ENCODE peak calls at places on chromosomes 13 and 19, in four cellular contexts. B, N, M and G are unnamed samples.

GRCh38 chr19:54653181-54653809 is 9.5 kb upstream of the LILRB4 start:
- DNase-seq in N (no peak), M (no peak), B (peak; percentile 1), G (no peak)

GRCh38 chr13:49669735-49670309 is 21.5 kb downstream of the EBPL start:
- DNase-seq in N (no peak), M (peak; percentile 30), B (peak; percentile 48), G (peak; percentile 12)

GRCh38 chr19:40424637-40425449 is 949 bp downstream of the SERTAD1 start:
- DNase-seq in B (no peak), N (no peak), M (no peak), G (no peak)

GRCh38 chr19:21482863-21483276 is 22.5 kb upstream of the ZNF429 start:
- DNase-seq in M (peak; percentile 28), B (peak; percentile 3), N (peak; percentile 39), G (peak; percentile 54)

GRCh38 chr19:48737360-48737998 is 2.9 kb downstream of the RASIP1 start:
- DNase-seq in N (no peak), B (no peak), M (no peak), G (no peak)

GRCh38 chr19:5001547-5002131 is 32.7 kb downstream of the KDM4B start:
- DNase-seq in N (no peak), B (peak; percentile 41), M (no peak), G (peak; percentile 19)

GRCh38 chr13:113275387-113275786 is 21.7 kb upstream of the LAMP1 start:
- DNase-seq in N (no peak), M (no peak), B (peak; percentile 47), G (peak; percentile 37)

GRCh38 chr13:24683370-24683769 is 3.2 kb downstream of the ATP12A start:
- DNase-seq in N (no peak), B (no peak), M (no peak), G (no peak)

GRCh38 chr19:54452626-54453025 is 3.6 kb downstream of the LENG8 start:
- DNase-seq in B (no peak), N (no peak), M (no peak), G (no peak)

GRCh38 chr19:2477732-2478191 is 1.8 kb downstream of the GADD45B start:
- DNase-seq in B (no peak), M (peak; percentile 49), N (no peak), G (peak; percentile 27)

GRCh38 chr19:43618921-43619261 is 538 bp downstream of the ZNF428 start:
- DNase-seq in B (no peak), M (no peak), N (no peak), G (no peak)

GRCh38 chr13:92591117-92591516 is 635.5 kb upstream of the GPC6 start:
- DNase-seq in N (no peak), B (no peak), M (no peak), G (no peak)

GRCh38 chr13:113863511-113864302 is at the start of gene GAS6:
- DNase-seq in N (no peak), B (no peak), M (peak; percentile 69), G (no peak)

GRCh38 chr19:17678836-17679235 is 9.3 kb downstream of the UNC13A start:
- DNase-seq in B (no peak), M (no peak), N (no peak), G (no peak)

GRCh38 chr13:52447354-52447753 is 3.1 kb downstream of the VPS36 start:
- DNase-seq in N (no peak), B (no peak), M (no peak), G (no peak)

GRCh38 chr19:18173054-18173571 is 500 bp upstream of the IFI30 start:
- DNase-seq in N (no peak), M (no peak), B (no peak), G (no peak)

DNA sequence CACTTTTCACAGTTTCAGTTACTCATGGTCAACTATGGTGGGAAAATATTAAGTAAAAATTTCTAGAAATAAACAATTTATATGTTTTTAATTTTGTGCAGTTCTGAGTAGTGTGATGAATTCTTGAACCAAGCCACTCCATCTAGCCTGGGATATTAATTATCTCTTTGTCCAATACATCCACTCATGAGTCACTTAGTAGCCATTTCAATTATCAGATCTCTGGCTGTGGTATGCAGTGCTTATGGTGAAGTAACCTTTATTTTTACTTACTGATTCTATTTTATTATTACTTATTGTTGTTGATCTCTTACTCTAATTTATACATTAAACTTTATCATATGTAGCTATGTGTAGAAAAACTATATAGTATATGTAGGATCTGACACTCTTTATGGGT is 128.9 kb upstream of the KLHL1 start:
- DNase-seq in M (no peak), B (peak; percentile 6), N (no peak), G (no peak)
- H3K4me3 ChIP-seq in M (no peak overlapping the region), B (no peak overlapping the region), N (no peak overlapping the region), G (no peak overlapping the region)

GRCh38 chr13:112069727-112070300 is 2.9 kb downstream of the SOX1 start:
- DNase-seq in N (no peak), M (no peak), B (no peak), G (no peak)

GRCh38 chr13:112069063-112069726 is 2.2 kb downstream of the SOX1 start:
- DNase-seq in N (no peak), B (no peak), M (no peak), G (no peak)

GRCh38 chr13:112072531-112073244 is 5.7 kb downstream of the SOX1 start:
- DNase-seq in N (no peak), M (peak; percentile 17), B (no peak), G (no peak)

GRCh38 chr13:112071902-112072530 is 5.1 kb downstream of the SOX1 start:
- DNase-seq in B (no peak), N (no peak), M (no peak), G (no peak)

GRCh38 chr13:112071011-112071901 is 4.3 kb downstream of the SOX1 start:
- DNase-seq in N (no peak), B (no peak), M (no peak), G (no peak)
- H3K27me3 ChIP-seq in N (peaks cover 29% of the 10 kb centered on the region), B (peaks cover 57% of the 10 kb centered on the region), M (peaks cover 95% of the 10 kb centered on the region), G (peaks cover 37% of the 10 kb centered on the region)

GRCh38 chr19:56567274-56568120 is at the start of gene ZNF470:
- DNase-seq in M (peak; percentile 96), N (peak; percentile 75), B (peak; percentile 85), G (peak; percentile 82)
- H3K9me3 ChIP-seq in M (peaks cover 82% of the 10 kb centered on the region), N (peaks cover 36% of the 10 kb centered on the region), B (peaks cover 36% of the 10 kb centered on the region), G (peaks cover 43% of the 10 kb centered on the region)

GRCh38 chr13:29428992-29429315 is 166.5 kb downstream of the SLC7A1 start:
- DNase-seq in B (peak; percentile 2), M (no peak), N (no peak), G (no peak)
- H3K4me3 ChIP-seq in B (no peak overlapping the region), M (peak overlapping the region; percentile 12), N (no peak overlapping the region), G (no peak overlapping the region)

GRCh38 chr19:29439688-29440550 is 85.9 kb upstream of the VSTM2B start:
- DNase-seq in M (no peak), B (no peak), N (no peak), G (no peak)
- H3K27me3 ChIP-seq in M (no peaks in the 10 kb centered on the region), B (no peaks in the 10 kb centered on the region), N (no peaks in the 10 kb centered on the region), G (no peaks in the 10 kb centered on the region)